ENCODE peak calls at places on chromosomes 2 and 18, in ten cellular contexts. B, P, A, H, E, K, N, O, L and S are unnamed samples.

GRCh38 chr2:18009891-18010290 is 131.4 kb downstream of the KCNS3 start:
- DNase-seq in B (no peak), P (no peak), A (no peak), H (no peak), E (no peak), K (no peak), N (no peak), O (no peak), L (no peak), S (no peak)

GRCh38 chr2:32832400-32832799 is 114.4 kb upstream of the LTBP1 start:
- DNase-seq in B (no peak), P (no peak), A (no peak), H (no peak), E (no peak), K (no peak), N (no peak), O (no peak), L (no peak), S (no peak)

GRCh38 chr2:30722936-30723725 is 84.1 kb downstream of the CAPN13 start:
- DNase-seq in B (no peak), P (no peak), A (no peak), H (peak), E (no peak), K (no peak), N (no peak), O (no peak), L (no peak), S (no peak)

GRCh38 chr2:144583741-144584453 is 64.0 kb upstream of the ZEB2 start:
- DNase-seq in B (peak), P (peak), A (no peak), H (no peak), E (no peak), K (peak), N (peak), O (no peak), L (no peak), S (peak)

GRCh38 chr2:225022188-225022587 is 20.1 kb downstream of the DOCK10 start:
- DNase-seq in B (no peak), P (no peak), A (no peak), H (peak), E (no peak), K (peak), N (no peak), O (no peak), L (no peak), S (no peak)

GRCh38 chr2:28729698-28730097 is 21.9 kb upstream of the PPP1CB start:
- DNase-seq in B (no peak), P (no peak), A (no peak), H (no peak), E (no peak), K (no peak), N (peak), O (no peak), L (no peak), S (no peak)

GRCh38 chr2:69012310-69013122 is 463 bp upstream of the ANTXR1 start:
- DNase-seq in B (no peak), P (no peak), A (peak), H (peak), E (peak), K (peak), N (peak), O (peak), L (no peak), S (no peak)

GRCh38 chr2:68377137-68377780 is 12.2 kb downstream of the PLEK start:
- DNase-seq in B (no peak), P (no peak), A (no peak), H (no peak), E (no peak), K (no peak), N (no peak), O (no peak), L (no peak), S (no peak)

GRCh38 chr2:221774136-221774535 is 202.0 kb upstream of the EPHA4 start:
- DNase-seq in B (no peak), P (no peak), A (no peak), H (no peak), E (no peak), K (no peak), N (no peak), O (no peak), L (no peak), S (no peak)

GRCh38 chr2:10028988-10029874 is 14.1 kb upstream of the KLF11 start:
- DNase-seq in B (no peak), P (no peak), A (peak), H (no peak), E (peak), K (peak), N (peak), O (peak), L (peak), S (no peak)

GRCh38 chr2:213306320-213306942 is 22.2 kb downstream of the SPAG16 start:
- DNase-seq in B (no peak), P (peak), A (no peak), H (peak), E (no peak), K (peak), N (peak), O (no peak), L (no peak), S (no peak)

GRCh38 chr18:36813111-36813752 is 15.6 kb downstream of the TPGS2 start:
- DNase-seq in B (no peak), P (no peak), A (no peak), H (no peak), E (no peak), K (no peak), N (peak), O (no peak), L (no peak), S (no peak)

GRCh38 chr2:170813611-170814550 is 2.8 kb upstream of the GAD1 start:
- DNase-seq in B (no peak), P (peak), A (no peak), H (no peak), E (peak), K (peak), N (peak), O (no peak), L (no peak), S (no peak)

GRCh38 chr18:4987452-4988405 is 209.3 kb downstream of the AKAIN1 start:
- DNase-seq in B (no peak), P (no peak), A (no peak), H (no peak), E (no peak), K (no peak), N (no peak), O (peak), L (no peak), S (no peak)

GRCh38 chr2:44844651-44845270 is 96.7 kb upstream of the SIX3 start:
- DNase-seq in B (peak), P (peak), A (no peak), H (no peak), E (no peak), K (peak), N (peak), O (no peak), L (no peak), S (no peak)

GRCh38 chr2:7191927-7192326 is 274.7 kb downstream of the RNF144A start:
- DNase-seq in B (no peak), P (peak), A (no peak), H (no peak), E (no peak), K (peak), N (peak), O (no peak), L (no peak), S (peak)

GRCh38 chr2:218876562-218877219 is 4.0 kb upstream of the WNT10A start:
- DNase-seq in B (peak), P (peak), A (peak), H (peak), E (peak), K (peak), N (peak), O (peak), L (no peak), S (no peak)

GRCh38 chr2:106097370-106098000 is 96.6 kb downstream of the UXS1 start:
- DNase-seq in B (no peak), P (no peak), A (no peak), H (no peak), E (no peak), K (no peak), N (no peak), O (no peak), L (no peak), S (no peak)

GRCh38 chr2:237980087-237980486 is 13.3 kb downstream of the UBE2F start:
- DNase-seq in B (no peak), P (no peak), A (no peak), H (no peak), E (no peak), K (no peak), N (no peak), O (no peak), L (no peak), S (no peak)

GRCh38 chr2:224887159-224887558 is 155.1 kb downstream of the DOCK10 start:
- DNase-seq in B (no peak), P (no peak), A (no peak), H (no peak), E (no peak), K (no peak), N (peak), O (no peak), L (no peak), S (no peak)

GRCh38 chr18:67783215-67783946 is 266.9 kb upstream of the DSEL start:
- DNase-seq in B (peak), P (no peak), A (no peak), H (no peak), E (no peak), K (no peak), N (peak), O (no peak), L (no peak), S (peak)

GRCh38 chr2:43169091-43169936 is 57.1 kb downstream of the ZFP36L2 start:
- DNase-seq in B (no peak), P (no peak), A (no peak), H (peak), E (no peak), K (peak), N (no peak), O (no peak), L (peak), S (peak)

GRCh38 chr2:176687944-176688343 is 418.7 kb downstream of the MTX2 start:
- DNase-seq in B (no peak), P (no peak), A (no peak), H (no peak), E (no peak), K (no peak), N (no peak), O (no peak), L (no peak), S (no peak)

GRCh38 chr2:171490577-171490976 is 31.7 kb upstream of the CYBRD1 start:
- DNase-seq in B (no peak), P (no peak), A (no peak), H (no peak), E (no peak), K (no peak), N (no peak), O (no peak), L (no peak), S (peak)

GRCh38 chr2:74481961-74482800 is 617 bp downstream of the CCDC142 start:
- DNase-seq in B (no peak), P (peak), A (peak), H (no peak), E (peak), K (no peak), N (peak), O (peak), L (no peak), S (no peak)

GRCh38 chr2:168593713-168594112 is 137.6 kb downstream of the CERS6 start:
- DNase-seq in B (no peak), P (no peak), A (no peak), H (no peak), E (no peak), K (no peak), N (no peak), O (no peak), L (no peak), S (no peak)

GRCh38 chr2:234488913-234489451 is 7.9 kb downstream of the ARL4C start:
- DNase-seq in B (no peak), P (no peak), A (no peak), H (no peak), E (peak), K (no peak), N (no peak), O (no peak), L (peak), S (no peak)

GRCh38 chr2:134433934-134434333 is 180.1 kb downstream of the MGAT5 start:
- DNase-seq in B (no peak), P (no peak), A (no peak), H (no peak), E (no peak), K (no peak), N (no peak), O (no peak), L (no peak), S (no peak)

GRCh38 chr2:171342014-171342413 is 91.8 kb downstream of the METTL8 start:
- DNase-seq in B (no peak), P (no peak), A (no peak), H (no peak), E (no peak), K (no peak), N (peak), O (no peak), L (no peak), S (no peak)

GRCh38 chr2:26550276-26551015 is 72.5 kb upstream of the OTOF start:
- DNase-seq in B (no peak), P (no peak), A (no peak), H (no peak), E (no peak), K (no peak), N (no peak), O (no peak), L (no peak), S (no peak)

GRCh38 chr2:72933646-72934151 is 16.4 kb downstream of the EMX1 start:
- DNase-seq in B (no peak), P (no peak), A (peak), H (no peak), E (no peak), K (no peak), N (no peak), O (no peak), L (no peak), S (no peak)

GRCh38 chr2:157625311-157625710 is 3.4 kb downstream of the ACVR1C start:
- DNase-seq in B (no peak), P (no peak), A (no peak), H (no peak), E (no peak), K (no peak), N (no peak), O (no peak), L (no peak), S (no peak)

GRCh38 chr18:79955302-79956075 is 4.0 kb upstream of the SLC66A2 start:
- DNase-seq in B (no peak), P (no peak), A (no peak), H (no peak), E (no peak), K (no peak), N (no peak), O (no peak), L (no peak), S (no peak)

GRCh38 chr2:178386951-178387602 is 63.9 kb downstream of the PRKRA start:
- DNase-seq in B (no peak), P (no peak), A (no peak), H (no peak), E (no peak), K (no peak), N (no peak), O (no peak), L (no peak), S (no peak)

GRCh38 chr2:44934962-44935853 is 6.3 kb upstream of the SIX3 start:
- DNase-seq in B (no peak), P (no peak), A (peak), H (no peak), E (no peak), K (no peak), N (no peak), O (peak), L (no peak), S (no peak)